ENCODE peak calls at places on chromosomes 3 and 15, in five cellular contexts. Y is GM18507; X is CD8-positive, alpha-beta memory T cell; P is uterus; O is mucosa of descending colon. Z is an unnamed sample.

GRCh38 chr3:99630815-99631214 is 7.6 kb upstream of the COL8A1 start:
- DNase-seq in Y (no peak), X (no peak), P (no peak), O (no peak), Z (no peak)

GRCh38 chr3:167163580-167163979 is 216.5 kb downstream of the ZBBX start:
- DNase-seq in Y (no peak), X (no peak), P (no peak), O (no peak), Z (no peak)

GRCh38 chr3:100546020-100546744 is 53.8 kb downstream of the TMEM45A start:
- DNase-seq in Y (no peak), X (no peak), P (no peak), O (no peak), Z (no peak)

GRCh38 chr15:71152542-71152941 is 37.3 kb downstream of the THSD4 start:
- DNase-seq in Y (no peak), X (no peak), P (no peak), O (no peak), Z (no peak)

GRCh38 chr3:20043398-20043797 is 3.2 kb downstream of the KAT2B start:
- DNase-seq in Y (no peak), X (peak; percentile 60), P (peak; percentile 61), O (peak; percentile 90), Z (peak; percentile 91)

GRCh38 chr3:133742351-133743091 is 3.7 kb upstream of the TF start:
- DNase-seq in Y (no peak), X (no peak), P (no peak), O (no peak), Z (no peak)

GRCh38 chr3:149016669-149017541 is 25.6 kb downstream of the GYG1 start:
- DNase-seq in Y (no peak), X (no peak), P (no peak), O (no peak), Z (no peak)

GRCh38 chr3:111690242-111690641 is 95.1 kb upstream of the ZBED2 start:
- DNase-seq in Y (no peak), X (no peak), P (no peak), O (no peak), Z (no peak)

GRCh38 chr3:114756506-114757279 is 390.4 kb downstream of the ZBTB20 start:
- DNase-seq in Y (no peak), X (no peak), P (no peak), O (no peak), Z (no peak)

GRCh38 chr3:134652886-134653630 is 2.2 kb upstream of the KY start:
- DNase-seq in Y (no peak), X (no peak), P (no peak), O (no peak), Z (no peak)

GRCh38 chr15:64651573-64652260 is 123.7 kb downstream of the RBPMS2 start:
- DNase-seq in Y (peak; percentile 36), X (peak; percentile 37), P (no peak), O (no peak), Z (no peak)

GRCh38 chr3:63960048-63960711 is 48.0 kb upstream of the SCAANT1 start:
- DNase-seq in Y (no peak), X (no peak), P (peak; percentile 28), O (no peak), Z (no peak)

GRCh38 chr15:25705430-25706115 is 157.6 kb downstream of the ATP10A start:
- DNase-seq in Y (no peak), X (no peak), P (no peak), O (no peak), Z (no peak)

GRCh38 chr3:66454464-66454859 is 46.4 kb downstream of the LRIG1 start:
- DNase-seq in Y (no peak), X (no peak), P (no peak), O (no peak), Z (no peak)

GRCh38 chr3:126526668-126527005 is 2.7 kb downstream of the CHST13 start:
- DNase-seq in Y (no peak), X (no peak), P (no peak), O (no peak), Z (no peak)

GRCh38 chr15:53549697-53550315 is 209.7 kb downstream of the WDR72 start:
- DNase-seq in Y (no peak), X (no peak), P (no peak), O (no peak), Z (no peak)

GRCh38 chr15:36356978-36357582 is 222.3 kb upstream of the CDIN1 start:
- DNase-seq in Y (no peak), X (no peak), P (peak; percentile 39), O (no peak), Z (no peak)

GRCh38 chr3:12598890-12599289 is 42.0 kb downstream of the MKRN2 start:
- DNase-seq in Y (no peak), X (no peak), P (no peak), O (no peak), Z (no peak)

GRCh38 chr3:160225181-160226025 is at the start of gene C3orf80:
- DNase-seq in Y (peak; percentile 40), X (peak; percentile 20), P (peak; percentile 53), O (peak; percentile 66), Z (peak; percentile 70)

GRCh38 chr3:24184528-24185176 is 239.6 kb downstream of the NR1D2 start:
- DNase-seq in Y (no peak), X (no peak), P (no peak), O (no peak), Z (no peak)

GRCh38 chr3:32457971-32458471 is 44.6 kb downstream of the CMTM6 start:
- DNase-seq in Y (no peak), X (peak; percentile 89), P (no peak), O (no peak), Z (no peak)

GRCh38 chr3:58074126-58074715 is 66.0 kb downstream of the FLNB start:
- DNase-seq in Y (no peak), X (no peak), P (no peak), O (no peak), Z (no peak)

GRCh38 chr3:16884748-16885587 is at the start of gene PLCL2:
- DNase-seq in Y (peak; percentile 55), X (peak; percentile 78), P (peak; percentile 55), O (peak; percentile 75), Z (peak; percentile 83)

Z was measured in Right ventricle myocardium inferior.